ENCODE peak calls at places on chromosome 14, in ten cellular contexts. Y, A, Q, P, K, M, X, H, Z and V are unnamed samples.

GRCh38 chr14:49970474-49971147 is 77.7 kb downstream of the ARF6 start:
- DNase-seq in Y (no peak), A (no peak), Q (no peak), P (no peak), K (no peak), M (no peak), X (no peak), H (no peak), Z (no peak), V (no peak)

GRCh38 chr14:38107216-38107631 is 100.5 kb upstream of the SSTR1 start:
- DNase-seq in Y (no peak), A (no peak), Q (no peak), P (no peak), K (no peak), M (no peak), X (no peak), H (no peak), Z (no peak), V (no peak)

GRCh38 chr14:64293976-64294671 is at the start of gene ESR2:
- DNase-seq in Y (no peak), A (peak), Q (peak), P (no peak), K (peak), M (peak), X (no peak), H (peak), Z (peak), V (no peak)

GRCh38 chr14:101063121-101063520 is 159.6 kb upstream of the RTL1 start:
- DNase-seq in Y (no peak), A (no peak), Q (no peak), P (no peak), K (no peak), M (no peak), X (no peak), H (no peak), Z (no peak), V (no peak)

GRCh38 chr14:75646762-75647161 is 13.9 kb downstream of the ERG28 start:
- DNase-seq in Y (no peak), A (no peak), Q (no peak), P (no peak), K (no peak), M (no peak), X (no peak), H (no peak), Z (no peak), V (no peak)

GRCh38 chr14:91511014-91511466 is 930 bp upstream of the PPP4R3A start:
- DNase-seq in Y (no peak), A (no peak), Q (peak), P (no peak), K (no peak), M (no peak), X (no peak), H (no peak), Z (peak), V (no peak)

GRCh38 chr14:96564389-96564788 is 62.2 kb downstream of the PAPOLA start:
- DNase-seq in Y (no peak), A (no peak), Q (no peak), P (no peak), K (no peak), M (no peak), X (no peak), H (no peak), Z (no peak), V (no peak)

GRCh38 chr14:81784084-81784483 is 250.4 kb upstream of the SEL1L start:
- DNase-seq in Y (no peak), A (no peak), Q (no peak), P (no peak), K (no peak), M (no peak), X (no peak), H (no peak), Z (no peak), V (no peak)

GRCh38 chr14:39492267-39492666 is 60.0 kb upstream of the FBXO33 start:
- DNase-seq in Y (peak), A (no peak), Q (no peak), P (no peak), K (no peak), M (peak), X (no peak), H (no peak), Z (no peak), V (no peak)

GRCh38 chr14:75234173-75234855 is 44.3 kb upstream of the FOS start:
- DNase-seq in Y (no peak), A (no peak), Q (no peak), P (no peak), K (no peak), M (peak), X (no peak), H (peak), Z (no peak), V (peak)

GRCh38 chr14:29039171-29039570 is 272.6 kb downstream of the FOXG1 start:
- DNase-seq in Y (no peak), A (no peak), Q (no peak), P (no peak), K (no peak), M (no peak), X (no peak), H (no peak), Z (no peak), V (no peak)

GRCh38 chr14:32472512-32473472 is 143.7 kb downstream of the AKAP6 start:
- DNase-seq in Y (peak), A (no peak), Q (no peak), P (no peak), K (no peak), M (peak), X (peak), H (no peak), Z (no peak), V (peak)
- H3K27ac ChIP-seq in Y (peak), A (no peak), Q (no peak), P (peak), K (no peak), M (peak), X (peak), H (no peak), Z (peak), V (peak)

DNA sequence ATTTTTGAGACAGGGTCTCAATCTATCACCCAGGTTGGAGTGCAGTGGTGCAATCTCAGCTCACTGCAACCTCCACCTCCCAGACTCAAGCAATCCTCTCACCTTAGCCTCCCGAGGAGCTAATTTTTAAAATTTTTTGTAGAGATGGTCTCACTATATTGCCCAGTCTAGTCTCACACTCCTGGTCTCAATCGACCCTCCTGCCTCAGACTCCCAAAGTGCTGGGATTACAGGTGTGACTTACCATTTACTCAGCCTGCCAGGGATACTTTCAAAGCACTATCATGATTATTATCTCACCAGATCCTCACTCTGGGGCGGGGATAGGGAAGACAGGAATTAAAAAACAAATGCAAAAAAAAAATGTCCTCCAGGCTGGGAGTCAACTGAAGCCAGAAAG is 74.1 kb downstream of the IRF2BPL start:
- DNase-seq in Y (no peak), A (no peak), Q (no peak), P (no peak), K (no peak), M (no peak), X (no peak), H (no peak), Z (no peak), V (no peak)
- H3K27ac ChIP-seq in Y (peak), A (no peak), Q (no peak), P (peak), K (peak), M (peak), X (peak), H (peak), Z (peak), V (no peak)

GRCh38 chr14:53048631-53049030 is 97.8 kb upstream of the FERMT2 start:
- DNase-seq in Y (no peak), A (no peak), Q (no peak), P (no peak), K (no peak), M (no peak), X (no peak), H (no peak), Z (no peak), V (no peak)
- H3K27ac ChIP-seq in Y (no peak), A (no peak), Q (no peak), P (no peak), K (no peak), M (no peak), X (no peak), H (no peak), Z (no peak), V (no peak)

GRCh38 chr14:68506021-68506644 is 286.7 kb downstream of the ZFP36L1 start:
- DNase-seq in Y (peak), A (no peak), Q (no peak), P (no peak), K (no peak), M (peak), X (no peak), H (no peak), Z (no peak), V (no peak)
- H3K27ac ChIP-seq in Y (peak), A (peak), Q (peak), P (peak), K (peak), M (peak), X (no peak), H (peak), Z (peak), V (no peak)

DNA sequence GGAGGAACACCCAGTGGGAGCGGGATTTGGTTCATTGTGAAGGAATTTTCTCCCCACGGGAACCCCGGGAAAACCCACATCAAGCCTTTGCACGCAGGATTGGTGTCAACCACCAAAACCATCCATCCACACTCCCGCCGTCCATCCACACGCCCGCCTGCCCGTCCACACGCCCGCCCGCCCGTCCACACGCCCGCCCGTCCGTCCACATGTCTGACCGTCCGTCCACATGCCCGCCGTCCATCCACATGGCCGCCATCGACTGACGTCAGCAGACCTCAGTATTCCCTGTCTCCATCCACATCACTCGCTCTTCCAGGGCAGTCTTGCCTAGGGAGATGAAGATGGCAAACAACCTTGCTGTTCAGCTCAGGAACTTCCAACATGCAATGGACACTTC is 6.7 kb upstream of the GPR132 start:
- DNase-seq in Y (no peak), A (no peak), Q (no peak), P (no peak), K (no peak), M (no peak), X (no peak), H (no peak), Z (no peak), V (no peak)
- H3K27ac ChIP-seq in Y (no peak), A (no peak), Q (no peak), P (no peak), K (no peak), M (no peak), X (no peak), H (no peak), Z (no peak), V (no peak)

GRCh38 chr14:50974118-50974517 is 29.8 kb upstream of the PYGL start:
- DNase-seq in Y (no peak), A (no peak), Q (no peak), P (no peak), K (no peak), M (no peak), X (peak), H (no peak), Z (no peak), V (no peak)

GRCh38 chr14:50980451-50980850 is 36.2 kb upstream of the PYGL start:
- DNase-seq in Y (no peak), A (no peak), Q (no peak), P (no peak), K (no peak), M (no peak), X (no peak), H (no peak), Z (no peak), V (no peak)

GRCh38 chr14:50978888-50979287 is 34.6 kb upstream of the PYGL start:
- DNase-seq in Y (no peak), A (no peak), Q (no peak), P (no peak), K (no peak), M (no peak), X (no peak), H (no peak), Z (no peak), V (no peak)

GRCh38 chr14:50977863-50978520 is 33.7 kb upstream of the PYGL start:
- DNase-seq in Y (no peak), A (no peak), Q (no peak), P (no peak), K (no peak), M (no peak), X (no peak), H (no peak), Z (no peak), V (no peak)

DNA sequence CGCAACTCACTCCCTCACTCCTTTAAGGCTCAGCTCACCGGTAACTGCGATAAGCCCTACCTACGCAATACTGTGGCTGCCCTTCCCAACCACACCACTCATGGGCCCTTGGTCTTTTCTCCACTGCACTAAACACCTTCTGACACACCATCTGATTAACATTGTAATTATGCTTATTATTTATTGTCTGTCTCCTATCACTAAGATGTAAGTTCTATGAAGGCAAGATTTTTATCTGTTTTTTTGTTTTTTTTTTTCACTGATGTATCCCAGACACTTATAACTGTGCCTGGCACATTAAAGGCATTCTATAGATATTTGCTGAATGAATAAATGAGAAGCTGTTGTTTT is 34.2 kb upstream of the PYGL start:
- DNase-seq in Y (no peak), A (no peak), Q (no peak), P (no peak), K (no peak), M (no peak), X (no peak), H (no peak), Z (no peak), V (no peak)
- H3K27ac ChIP-seq in Y (no peak), A (no peak), Q (no peak), P (no peak), K (no peak), M (no peak), X (peak), H (no peak), Z (no peak), V (no peak)

GRCh38 chr14:52917732-52918131 is 33.1 kb downstream of the FERMT2 start:
- DNase-seq in Y (no peak), A (no peak), Q (no peak), P (no peak), K (no peak), M (no peak), X (no peak), H (no peak), Z (no peak), V (no peak)
- H3K27ac ChIP-seq in Y (peak), A (no peak), Q (no peak), P (peak), K (peak), M (no peak), X (peak), H (peak), Z (peak), V (no peak)